ENCODE peak calls at places on chromosomes 12 and 14, in six cellular contexts. One of them, this sample, is unnamed.

GRCh38 chr12:76859621-76860020 is 19.2 kb downstream of the CSRP2 start:
- DNase-seq in colonic mucosa: no peak
- DNase-seq in CD8-positive, alpha-beta T cell: no peak
- DNase-seq in psoas muscle: no peak
- DNase-seq in Peyer's patch: no peak
- DNase-seq in heart right ventricle: no peak
- DNase-seq in this sample: peak; percentile 44

GRCh38 chr12:30840715-30841114 is 85.8 kb upstream of the TSPAN11 start:
- DNase-seq in psoas muscle: no peak
- DNase-seq in colonic mucosa: no peak
- DNase-seq in Peyer's patch: no peak
- DNase-seq in CD8-positive, alpha-beta T cell: no peak
- DNase-seq in heart right ventricle: no peak
- DNase-seq in this sample: no peak

GRCh38 chr14:21795456-21795855 is 121.8 kb upstream of the OR4E1 start:
- DNase-seq in heart right ventricle: no peak
- DNase-seq in psoas muscle: no peak
- DNase-seq in Peyer's patch: no peak
- DNase-seq in CD8-positive, alpha-beta T cell: no peak
- DNase-seq in colonic mucosa: no peak
- DNase-seq in this sample: no peak

GRCh38 chr14:68255697-68256178 is 436.2 kb downstream of the RAD51B start:
- DNase-seq in heart right ventricle: no peak
- DNase-seq in Peyer's patch: no peak
- DNase-seq in CD8-positive, alpha-beta T cell: no peak
- DNase-seq in colonic mucosa: no peak
- DNase-seq in psoas muscle: no peak
- DNase-seq in this sample: no peak

GRCh38 chr14:31489680-31490079 is 1.8 kb upstream of the GPR33 start:
- DNase-seq in psoas muscle: no peak
- DNase-seq in heart right ventricle: no peak
- DNase-seq in colonic mucosa: no peak
- DNase-seq in CD8-positive, alpha-beta T cell: no peak
- DNase-seq in Peyer's patch: no peak
- DNase-seq in this sample: no peak

GRCh38 chr14:24298892-24299254 is 707 bp downstream of the DHRS1 start:
- DNase-seq in Peyer's patch: no peak
- DNase-seq in heart right ventricle: no peak
- DNase-seq in psoas muscle: no peak
- DNase-seq in colonic mucosa: peak; percentile 42
- DNase-seq in CD8-positive, alpha-beta T cell: no peak
- DNase-seq in this sample: no peak

GRCh38 chr14:70821916-70822705 is 12.8 kb upstream of the MAP3K9 start:
- DNase-seq in CD8-positive, alpha-beta T cell: peak; percentile 63
- DNase-seq in heart right ventricle: peak; percentile 53
- DNase-seq in colonic mucosa: peak; percentile 45
- DNase-seq in Peyer's patch: peak; percentile 37
- DNase-seq in psoas muscle: peak; percentile 52
- DNase-seq in this sample: peak; percentile 37

GRCh38 chr12:40794087-40794486 is 101.8 kb downstream of the CNTN1 start:
- DNase-seq in psoas muscle: no peak
- DNase-seq in CD8-positive, alpha-beta T cell: no peak
- DNase-seq in colonic mucosa: no peak
- DNase-seq in heart right ventricle: no peak
- DNase-seq in Peyer's patch: no peak
- DNase-seq in this sample: no peak

GRCh38 chr12:33770652-33771051 is 251.6 kb upstream of the ALG10 start:
- DNase-seq in heart right ventricle: no peak
- DNase-seq in colonic mucosa: no peak
- DNase-seq in psoas muscle: no peak
- DNase-seq in Peyer's patch: no peak
- DNase-seq in CD8-positive, alpha-beta T cell: no peak
- DNase-seq in this sample: no peak

GRCh38 chr12:4997939-4998338 is 45.7 kb upstream of the KCNA5 start:
- DNase-seq in heart right ventricle: peak; percentile 17
- DNase-seq in colonic mucosa: no peak
- DNase-seq in Peyer's patch: no peak
- DNase-seq in CD8-positive, alpha-beta T cell: no peak
- DNase-seq in psoas muscle: peak; percentile 68
- DNase-seq in this sample: no peak

GRCh38 chr12:100268835-100269564 is 2.0 kb downstream of the SCYL2 start:
- DNase-seq in CD8-positive, alpha-beta T cell: no peak
- DNase-seq in colonic mucosa: no peak
- DNase-seq in psoas muscle: no peak
- DNase-seq in Peyer's patch: no peak
- DNase-seq in heart right ventricle: no peak
- DNase-seq in this sample: no peak

GRCh38 chr12:80121661-80122060 is 22.3 kb downstream of the OTOGL start:
- DNase-seq in colonic mucosa: no peak
- DNase-seq in heart right ventricle: no peak
- DNase-seq in psoas muscle: no peak
- DNase-seq in Peyer's patch: no peak
- DNase-seq in CD8-positive, alpha-beta T cell: no peak
- DNase-seq in this sample: no peak

GRCh38 chr14:101101456-101102056 is 198.0 kb upstream of the RTL1 start:
- DNase-seq in Peyer's patch: peak; percentile 11
- DNase-seq in heart right ventricle: no peak
- DNase-seq in psoas muscle: no peak
- DNase-seq in CD8-positive, alpha-beta T cell: peak; percentile 40
- DNase-seq in colonic mucosa: peak; percentile 4
- DNase-seq in this sample: no peak

GRCh38 chr14:45249847-45250575 is 3.0 kb downstream of the MIS18BP1 start:
- DNase-seq in Peyer's patch: no peak
- DNase-seq in heart right ventricle: no peak
- DNase-seq in CD8-positive, alpha-beta T cell: no peak
- DNase-seq in colonic mucosa: no peak
- DNase-seq in psoas muscle: no peak
- DNase-seq in this sample: peak; percentile 36

GRCh38 chr14:64955297-64955696 is 12.8 kb upstream of the GPX2 start:
- DNase-seq in CD8-positive, alpha-beta T cell: no peak
- DNase-seq in Peyer's patch: no peak
- DNase-seq in psoas muscle: no peak
- DNase-seq in colonic mucosa: no peak
- DNase-seq in heart right ventricle: no peak
- DNase-seq in this sample: no peak

GRCh38 chr12:113407931-113408585 is 4.4 kb upstream of the SDS start:
- DNase-seq in CD8-positive, alpha-beta T cell: no peak
- DNase-seq in colonic mucosa: no peak
- DNase-seq in Peyer's patch: no peak
- DNase-seq in heart right ventricle: no peak
- DNase-seq in psoas muscle: no peak
- DNase-seq in this sample: no peak

GRCh38 chr14:84343637-84344036 is 1186.3 kb upstream of the FLRT2 start:
- DNase-seq in psoas muscle: no peak
- DNase-seq in Peyer's patch: no peak
- DNase-seq in heart right ventricle: no peak
- DNase-seq in CD8-positive, alpha-beta T cell: no peak
- DNase-seq in colonic mucosa: no peak
- DNase-seq in this sample: no peak

GRCh38 chr14:30210630-30211029 is 283.0 kb upstream of the PRKD1 start:
- DNase-seq in colonic mucosa: no peak
- DNase-seq in heart right ventricle: no peak
- DNase-seq in Peyer's patch: no peak
- DNase-seq in CD8-positive, alpha-beta T cell: no peak
- DNase-seq in psoas muscle: no peak
- DNase-seq in this sample: no peak

GRCh38 chr12:1837541-1838206 is 17.3 kb downstream of the LRTM2 start:
- DNase-seq in psoas muscle: no peak
- DNase-seq in Peyer's patch: no peak
- DNase-seq in heart right ventricle: no peak
- DNase-seq in CD8-positive, alpha-beta T cell: no peak
- DNase-seq in colonic mucosa: no peak
- DNase-seq in this sample: no peak

GRCh38 chr14:51674294-51675002 is 22.7 kb downstream of the FRMD6 start:
- DNase-seq in CD8-positive, alpha-beta T cell: no peak
- DNase-seq in colonic mucosa: no peak
- DNase-seq in heart right ventricle: no peak
- DNase-seq in psoas muscle: no peak
- DNase-seq in Peyer's patch: no peak
- DNase-seq in this sample: no peak

GRCh38 chr14:53640695-53641094 is 315.9 kb downstream of the BMP4 start:
- DNase-seq in psoas muscle: no peak
- DNase-seq in heart right ventricle: no peak
- DNase-seq in Peyer's patch: no peak
- DNase-seq in CD8-positive, alpha-beta T cell: no peak
- DNase-seq in colonic mucosa: no peak
- DNase-seq in this sample: no peak

GRCh38 chr12:24835377-24835776 is 113.5 kb downstream of the BCAT1 start:
- DNase-seq in psoas muscle: no peak
- DNase-seq in heart right ventricle: no peak
- DNase-seq in CD8-positive, alpha-beta T cell: no peak
- DNase-seq in colonic mucosa: no peak
- DNase-seq in Peyer's patch: no peak
- DNase-seq in this sample: no peak

GRCh38 chr12:29207120-29207519 is 58.0 kb downstream of the FAR2 start:
- DNase-seq in psoas muscle: no peak
- DNase-seq in colonic mucosa: no peak
- DNase-seq in heart right ventricle: no peak
- DNase-seq in Peyer's patch: no peak
- DNase-seq in CD8-positive, alpha-beta T cell: no peak
- DNase-seq in this sample: no peak

GRCh38 chr14:64176330-64176729 is 117.8 kb downstream of the ESR2 start:
- DNase-seq in heart right ventricle: no peak
- DNase-seq in psoas muscle: no peak
- DNase-seq in Peyer's patch: no peak
- DNase-seq in CD8-positive, alpha-beta T cell: no peak
- DNase-seq in colonic mucosa: no peak
- DNase-seq in this sample: no peak

GRCh38 chr14:88552859-88553258 is 1.9 kb downstream of the PTPN21 start:
- DNase-seq in CD8-positive, alpha-beta T cell: no peak
- DNase-seq in heart right ventricle: no peak
- DNase-seq in psoas muscle: no peak
- DNase-seq in Peyer's patch: no peak
- DNase-seq in colonic mucosa: no peak
- DNase-seq in this sample: no peak

GRCh38 chr14:30998100-30998706 is 27.2 kb upstream of the AP4S1 start:
- DNase-seq in Peyer's patch: no peak
- DNase-seq in colonic mucosa: no peak
- DNase-seq in heart right ventricle: no peak
- DNase-seq in psoas muscle: no peak
- DNase-seq in CD8-positive, alpha-beta T cell: no peak
- DNase-seq in this sample: no peak

GRCh38 chr12:54364413-54364812 is at the start of gene GPR84:
- DNase-seq in colonic mucosa: no peak
- DNase-seq in psoas muscle: no peak
- DNase-seq in Peyer's patch: no peak
- DNase-seq in CD8-positive, alpha-beta T cell: no peak
- DNase-seq in heart right ventricle: no peak
- DNase-seq in this sample: peak; percentile 46

GRCh38 chr12:59626382-59626781 is 30.6 kb downstream of the SLC16A7 start:
- DNase-seq in psoas muscle: no peak
- DNase-seq in heart right ventricle: no peak
- DNase-seq in Peyer's patch: no peak
- DNase-seq in colonic mucosa: no peak
- DNase-seq in CD8-positive, alpha-beta T cell: no peak
- DNase-seq in this sample: no peak
- H3K4me3 ChIP-seq in psoas muscle: no peak overlapping the region
- H3K4me3 ChIP-seq in heart right ventricle: no peak overlapping the region
- H3K4me3 ChIP-seq in Peyer's patch: no peak overlapping the region
- H3K4me3 ChIP-seq in colonic mucosa: no peak overlapping the region
- H3K4me3 ChIP-seq in CD8-positive, alpha-beta T cell: no peak overlapping the region
- H3K4me3 ChIP-seq in this sample: no peak overlapping the region

GRCh38 chr12:93376436-93377251 is 1.1 kb upstream of the NUDT4 start:
- DNase-seq in CD8-positive, alpha-beta T cell: no peak
- DNase-seq in colonic mucosa: peak; percentile 67
- DNase-seq in Peyer's patch: no peak
- DNase-seq in heart right ventricle: peak; percentile 58
- DNase-seq in psoas muscle: no peak
- DNase-seq in this sample: no peak
- H3K4me3 ChIP-seq in CD8-positive, alpha-beta T cell: no peak overlapping the region
- H3K4me3 ChIP-seq in colonic mucosa: peak overlapping the region; percentile 64
- H3K4me3 ChIP-seq in Peyer's patch: no peak overlapping the region
- H3K4me3 ChIP-seq in heart right ventricle: peak overlapping the region; percentile 15
- H3K4me3 ChIP-seq in psoas muscle: peak overlapping the region; percentile 78
- H3K4me3 ChIP-seq in this sample: no peak overlapping the region

GRCh38 chr12:12505544-12506501 is 56.8 kb downstream of the DUSP16 start:
- DNase-seq in colonic mucosa: no peak
- DNase-seq in Peyer's patch: no peak
- DNase-seq in heart right ventricle: peak; percentile 20
- DNase-seq in psoas muscle: no peak
- DNase-seq in CD8-positive, alpha-beta T cell: no peak
- DNase-seq in this sample: no peak
- H3K4me3 ChIP-seq in colonic mucosa: no peak overlapping the region
- H3K4me3 ChIP-seq in Peyer's patch: no peak overlapping the region
- H3K4me3 ChIP-seq in heart right ventricle: no peak overlapping the region
- H3K4me3 ChIP-seq in psoas muscle: peak overlapping the region; percentile 41
- H3K4me3 ChIP-seq in CD8-positive, alpha-beta T cell: no peak overlapping the region
- H3K4me3 ChIP-seq in this sample: no peak overlapping the region

GRCh38 chr12:57109207-57110160 is 1.7 kb downstream of the STAT6 start:
- DNase-seq in Peyer's patch: no peak
- DNase-seq in heart right ventricle: no peak
- DNase-seq in CD8-positive, alpha-beta T cell: no peak
- DNase-seq in psoas muscle: no peak
- DNase-seq in colonic mucosa: peak; percentile 17
- DNase-seq in this sample: no peak

GRCh38 chr12:57116580-57117281 is 5.6 kb upstream of the STAT6 start:
- DNase-seq in CD8-positive, alpha-beta T cell: no peak
- DNase-seq in colonic mucosa: no peak
- DNase-seq in heart right ventricle: no peak
- DNase-seq in psoas muscle: no peak
- DNase-seq in Peyer's patch: no peak
- DNase-seq in this sample: no peak

GRCh38 chr12:57111046-57111698 is at the start of gene STAT6:
- DNase-seq in Peyer's patch: peak; percentile 93
- DNase-seq in CD8-positive, alpha-beta T cell: peak; percentile 85
- DNase-seq in psoas muscle: peak; percentile 72
- DNase-seq in colonic mucosa: peak; percentile 91
- DNase-seq in heart right ventricle: peak; percentile 89
- DNase-seq in this sample: peak; percentile 87

GRCh38 chr12:57110189-57111045 is 745 bp downstream of the STAT6 start:
- DNase-seq in CD8-positive, alpha-beta T cell: peak; percentile 64
- DNase-seq in colonic mucosa: peak; percentile 89
- DNase-seq in psoas muscle: peak; percentile 59
- DNase-seq in heart right ventricle: peak; percentile 68
- DNase-seq in Peyer's patch: peak; percentile 89
- DNase-seq in this sample: peak; percentile 80

DNA sequence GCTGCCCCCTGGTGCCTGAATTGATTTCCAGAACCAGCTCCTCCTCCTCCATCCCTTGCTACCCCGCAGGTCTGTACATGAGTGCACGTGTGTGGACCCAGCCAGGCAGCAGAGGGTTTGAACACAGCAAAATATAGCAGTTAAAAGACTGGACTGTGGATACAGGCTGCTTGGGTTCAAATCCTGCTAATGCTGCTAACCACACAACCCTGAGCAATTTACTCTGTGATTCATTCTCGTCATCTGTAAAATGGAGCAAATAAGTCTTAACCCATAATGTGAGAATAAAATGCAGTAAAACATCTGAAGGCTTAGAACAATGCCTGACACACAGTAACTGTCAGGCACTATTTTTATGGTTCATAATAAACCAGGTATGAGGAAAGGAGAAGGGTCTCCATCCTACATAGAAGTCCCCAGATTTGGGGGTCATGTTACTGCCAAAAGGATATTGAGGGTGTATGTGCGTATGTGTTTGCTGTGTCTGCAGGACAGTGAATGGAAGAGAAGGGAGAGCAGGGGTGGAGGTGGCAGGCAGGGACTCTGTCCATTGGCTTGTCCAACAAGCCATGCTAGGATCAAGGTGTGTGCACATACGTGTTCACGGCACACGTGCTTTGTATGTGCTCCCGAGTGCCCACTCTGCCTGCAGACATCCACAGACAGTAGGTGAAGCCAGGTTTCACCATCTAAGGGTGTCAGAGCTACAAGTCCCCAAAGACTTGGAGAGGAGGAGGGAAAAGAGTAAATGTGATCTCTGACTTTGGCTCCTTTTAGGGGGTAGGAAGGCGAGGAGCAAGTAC is 1.5 kb upstream of the STAT6 start:
- DNase-seq in CD8-positive, alpha-beta T cell: no peak
- DNase-seq in colonic mucosa: peak; percentile 18
- DNase-seq in heart right ventricle: no peak
- DNase-seq in psoas muscle: no peak
- DNase-seq in Peyer's patch: no peak
- DNase-seq in this sample: peak; percentile 89
- H3K4me3 ChIP-seq in CD8-positive, alpha-beta T cell: peak overlapping the region; percentile 100
- H3K4me3 ChIP-seq in colonic mucosa: no peak overlapping the region
- H3K4me3 ChIP-seq in heart right ventricle: no peak overlapping the region
- H3K4me3 ChIP-seq in psoas muscle: peak overlapping the region; percentile 72
- H3K4me3 ChIP-seq in Peyer's patch: peak overlapping the region; percentile 74
- H3K4me3 ChIP-seq in this sample: peak overlapping the region; percentile 93